ENCODE peak calls at places on chromosome 9, in nine cellular contexts. M is stimulated activated CD8-positive, alpha-beta memory T cell treated with anti-CD3 and anti-CD28 coated beads, Interleukin-7, amount 100 ng/mL, for 24 hours; N is RKO; B is activated T-cell treated with anti-CD3 and anti-CD28 coated beads, Interleukin-2, amount 50 U/mL, for 72 hours; C is left lung; U is D341Med; Y is hippocampal formation; Q is NCI-H1694 treated with DMSO at 0.1 percent for 48 hours; J is Daoy. G is an unnamed sample.

GRCh38 chr9:107481035-107481434 is 8.5 kb downstream of the KLF4 start:
- DNase-seq in N (peak; percentile 67), Q (peak; percentile 3), J (no peak), M (no peak), U (no peak), C (no peak), B (no peak), Y (no peak), G (no peak)

GRCh38 chr9:119500072-119500771 is 131.0 kb upstream of the BRINP1 start:
- DNase-seq in J (no peak), B (no peak), C (no peak), N (no peak), M (no peak), U (no peak), Y (no peak), Q (no peak), G (no peak)

GRCh38 chr9:121577201-121577600 is 74.2 kb upstream of the DAB2IP start:
- DNase-seq in C (no peak), B (no peak), J (no peak), Y (no peak), N (no peak), Q (no peak), U (no peak), M (no peak), G (no peak)

GRCh38 chr9:112377087-112377486 is 2.8 kb upstream of the HSDL2 start:
- DNase-seq in U (no peak), M (no peak), Y (no peak), Q (no peak), J (peak; percentile 16), C (no peak), N (no peak), B (peak; percentile 21), G (no peak)

GRCh38 chr9:95057121-95057520 is 260.4 kb downstream of the FANCC start:
- DNase-seq in Q (no peak), N (no peak), Y (no peak), B (no peak), J (no peak), U (no peak), C (no peak), M (no peak), G (no peak)

GRCh38 chr9:437066-438015 is 222.7 kb downstream of the DOCK8 start:
- DNase-seq in C (no peak), Y (no peak), Q (no peak), B (no peak), M (no peak), J (no peak), U (no peak), N (no peak), G (no peak)

GRCh38 chr9:133058550-133059320 is 3.0 kb upstream of the CEL start:
- DNase-seq in U (no peak), Q (no peak), Y (no peak), C (no peak), N (no peak), M (no peak), B (peak; percentile 44), J (no peak), G (no peak)

GRCh38 chr9:2559212-2560152 is 62.1 kb upstream of the VLDLR start:
- DNase-seq in Y (peak; percentile 53), N (no peak), J (peak; percentile 92), U (peak; percentile 73), C (peak; percentile 80), M (no peak), B (no peak), Q (peak; percentile 61), G (no peak)

GRCh38 chr9:130918102-130918869 is 20.8 kb downstream of the FIBCD1 start:
- DNase-seq in B (no peak), Y (no peak), N (no peak), J (no peak), U (no peak), C (no peak), Q (no peak), M (no peak), G (no peak)

GRCh38 chr9:126151031-126151670 is 175.5 kb upstream of the MVB12B start:
- DNase-seq in N (peak; percentile 17), B (no peak), C (peak; percentile 43), Q (no peak), M (no peak), U (peak; percentile 22), Y (no peak), J (peak; percentile 36), G (no peak)

GRCh38 chr9:21520501-21521228 is 38.6 kb upstream of the IFNE start:
- DNase-seq in Y (no peak), Q (no peak), N (peak; percentile 74), B (no peak), M (no peak), C (no peak), J (no peak), U (no peak), G (no peak)

GRCh38 chr9:88478236-88478635 is 56.7 kb upstream of the NXNL2 start:
- DNase-seq in N (no peak), J (no peak), U (no peak), B (no peak), Q (no peak), M (no peak), Y (no peak), C (no peak), G (no peak)

GRCh38 chr9:128946945-128947422 is 419 bp downstream of the DOLK start:
- DNase-seq in Q (no peak), N (peak; percentile 56), U (no peak), B (no peak), C (no peak), J (peak; percentile 38), M (no peak), Y (no peak), G (peak; percentile 3)

GRCh38 chr9:136741885-136742568 is 713 bp downstream of the LCN10 start:
- DNase-seq in U (no peak), N (no peak), M (no peak), Q (no peak), Y (no peak), B (peak; percentile 63), J (no peak), C (no peak), G (no peak)

GRCh38 chr9:78115073-78115472 is 83.5 kb upstream of the GNAQ start:
- DNase-seq in M (no peak), U (no peak), N (peak; percentile 41), J (peak; percentile 33), C (no peak), Y (no peak), B (peak; percentile 13), Q (no peak), G (no peak)